ENCODE peak calls at places on chromosomes 11 and 22, in ten cellular contexts. One of them, this sample, is unnamed.

GRCh38 chr11:82680252-82680651 is 53.4 kb downstream of the FAM181B start:
- DNase-seq in cardiac fibroblast: no peak
- DNase-seq in nucleus accumbens: no peak
- DNase-seq in HT-29: peak
- DNase-seq in SHP77: no peak
- DNase-seq in HCT116: no peak
- DNase-seq in kidney epithelial cell: no peak
- DNase-seq in hepatic stellate cell: no peak
- DNase-seq in OCI-M1: peak
- DNase-seq in activated CD8-positive, alpha-beta memory T cell treated with anti-CD3 and anti-CD28 coated beads, Interleukin-2, amount 50 U/mL, for 4 hours: no peak
- DNase-seq in this sample: no peak

GRCh38 chr22:49768961-49769690 is 58.5 kb downstream of the BRD1 start:
- DNase-seq in cardiac fibroblast: peak
- DNase-seq in hepatic stellate cell: peak
- DNase-seq in nucleus accumbens: no peak
- DNase-seq in kidney epithelial cell: no peak
- DNase-seq in SHP77: peak
- DNase-seq in HT-29: no peak
- DNase-seq in HCT116: no peak
- DNase-seq in OCI-M1: no peak
- DNase-seq in activated CD8-positive, alpha-beta memory T cell treated with anti-CD3 and anti-CD28 coated beads, Interleukin-2, amount 50 U/mL, for 4 hours: peak
- DNase-seq in this sample: no peak

GRCh38 chr11:78168539-78169477 is 19.6 kb downstream of the KCTD21 start:
- DNase-seq in HCT116: no peak
- DNase-seq in HT-29: no peak
- DNase-seq in SHP77: no peak
- DNase-seq in kidney epithelial cell: no peak
- DNase-seq in cardiac fibroblast: peak
- DNase-seq in OCI-M1: no peak
- DNase-seq in nucleus accumbens: no peak
- DNase-seq in hepatic stellate cell: peak
- DNase-seq in activated CD8-positive, alpha-beta memory T cell treated with anti-CD3 and anti-CD28 coated beads, Interleukin-2, amount 50 U/mL, for 4 hours: no peak
- DNase-seq in this sample: peak

GRCh38 chr11:121508449-121508848 is 55.7 kb upstream of the SORL1-AS1 start:
- DNase-seq in activated CD8-positive, alpha-beta memory T cell treated with anti-CD3 and anti-CD28 coated beads, Interleukin-2, amount 50 U/mL, for 4 hours: no peak
- DNase-seq in cardiac fibroblast: no peak
- DNase-seq in kidney epithelial cell: no peak
- DNase-seq in HT-29: no peak
- DNase-seq in HCT116: no peak
- DNase-seq in nucleus accumbens: no peak
- DNase-seq in hepatic stellate cell: no peak
- DNase-seq in SHP77: no peak
- DNase-seq in OCI-M1: no peak
- DNase-seq in this sample: no peak

GRCh38 chr22:27754247-27754887 is 47.2 kb downstream of the MN1 start:
- DNase-seq in hepatic stellate cell: no peak
- DNase-seq in OCI-M1: no peak
- DNase-seq in nucleus accumbens: no peak
- DNase-seq in SHP77: no peak
- DNase-seq in kidney epithelial cell: no peak
- DNase-seq in cardiac fibroblast: no peak
- DNase-seq in HT-29: no peak
- DNase-seq in activated CD8-positive, alpha-beta memory T cell treated with anti-CD3 and anti-CD28 coated beads, Interleukin-2, amount 50 U/mL, for 4 hours: no peak
- DNase-seq in HCT116: no peak
- DNase-seq in this sample: no peak

GRCh38 chr11:12692238-12693074 is 18.2 kb downstream of the TEAD1 start:
- DNase-seq in hepatic stellate cell: no peak
- DNase-seq in HCT116: peak
- DNase-seq in cardiac fibroblast: peak
- DNase-seq in SHP77: peak
- DNase-seq in activated CD8-positive, alpha-beta memory T cell treated with anti-CD3 and anti-CD28 coated beads, Interleukin-2, amount 50 U/mL, for 4 hours: no peak
- DNase-seq in nucleus accumbens: no peak
- DNase-seq in OCI-M1: no peak
- DNase-seq in HT-29: peak
- DNase-seq in kidney epithelial cell: peak
- DNase-seq in this sample: peak

GRCh38 chr11:66685276-66686099 is 7.8 kb upstream of the RBM4B start:
- DNase-seq in OCI-M1: no peak
- DNase-seq in HCT116: no peak
- DNase-seq in HT-29: no peak
- DNase-seq in SHP77: peak
- DNase-seq in hepatic stellate cell: no peak
- DNase-seq in kidney epithelial cell: no peak
- DNase-seq in activated CD8-positive, alpha-beta memory T cell treated with anti-CD3 and anti-CD28 coated beads, Interleukin-2, amount 50 U/mL, for 4 hours: no peak
- DNase-seq in nucleus accumbens: no peak
- DNase-seq in cardiac fibroblast: no peak
- DNase-seq in this sample: no peak

GRCh38 chr11:69150175-69150574 is 5.6 kb upstream of the SMIM38 start:
- DNase-seq in cardiac fibroblast: no peak
- DNase-seq in nucleus accumbens: no peak
- DNase-seq in activated CD8-positive, alpha-beta memory T cell treated with anti-CD3 and anti-CD28 coated beads, Interleukin-2, amount 50 U/mL, for 4 hours: no peak
- DNase-seq in kidney epithelial cell: no peak
- DNase-seq in HCT116: no peak
- DNase-seq in hepatic stellate cell: no peak
- DNase-seq in SHP77: no peak
- DNase-seq in OCI-M1: no peak
- DNase-seq in HT-29: no peak
- DNase-seq in this sample: no peak

GRCh38 chr22:45771057-45771456 is 99.4 kb downstream of the ATXN10 start:
- DNase-seq in HCT116: no peak
- DNase-seq in activated CD8-positive, alpha-beta memory T cell treated with anti-CD3 and anti-CD28 coated beads, Interleukin-2, amount 50 U/mL, for 4 hours: no peak
- DNase-seq in OCI-M1: no peak
- DNase-seq in SHP77: no peak
- DNase-seq in hepatic stellate cell: no peak
- DNase-seq in HT-29: no peak
- DNase-seq in kidney epithelial cell: no peak
- DNase-seq in cardiac fibroblast: no peak
- DNase-seq in nucleus accumbens: no peak
- DNase-seq in this sample: no peak

GRCh38 chr11:56521955-56522354 is 21.1 kb downstream of the OR5M11 start:
- DNase-seq in HT-29: peak
- DNase-seq in kidney epithelial cell: no peak
- DNase-seq in nucleus accumbens: no peak
- DNase-seq in cardiac fibroblast: peak
- DNase-seq in SHP77: no peak
- DNase-seq in OCI-M1: peak
- DNase-seq in hepatic stellate cell: no peak
- DNase-seq in activated CD8-positive, alpha-beta memory T cell treated with anti-CD3 and anti-CD28 coated beads, Interleukin-2, amount 50 U/mL, for 4 hours: no peak
- DNase-seq in HCT116: no peak
- DNase-seq in this sample: no peak

GRCh38 chr11:5226732-5227327 is at the start of gene HBB:
- DNase-seq in activated CD8-positive, alpha-beta memory T cell treated with anti-CD3 and anti-CD28 coated beads, Interleukin-2, amount 50 U/mL, for 4 hours: no peak
- DNase-seq in hepatic stellate cell: no peak
- DNase-seq in kidney epithelial cell: no peak
- DNase-seq in HCT116: no peak
- DNase-seq in nucleus accumbens: no peak
- DNase-seq in OCI-M1: no peak
- DNase-seq in SHP77: no peak
- DNase-seq in cardiac fibroblast: no peak
- DNase-seq in HT-29: no peak
- DNase-seq in this sample: no peak

GRCh38 chr11:118998822-118999221 is 884 bp downstream of the CENATAC start:
- DNase-seq in HT-29: peak
- DNase-seq in hepatic stellate cell: peak
- DNase-seq in HCT116: peak
- DNase-seq in OCI-M1: no peak
- DNase-seq in nucleus accumbens: no peak
- DNase-seq in activated CD8-positive, alpha-beta memory T cell treated with anti-CD3 and anti-CD28 coated beads, Interleukin-2, amount 50 U/mL, for 4 hours: no peak
- DNase-seq in SHP77: no peak
- DNase-seq in cardiac fibroblast: peak
- DNase-seq in kidney epithelial cell: peak
- DNase-seq in this sample: peak

GRCh38 chr11:68471360-68472340 is 11.1 kb downstream of the PPP6R3 start:
- DNase-seq in kidney epithelial cell: peak
- DNase-seq in nucleus accumbens: no peak
- DNase-seq in OCI-M1: peak
- DNase-seq in HT-29: no peak
- DNase-seq in cardiac fibroblast: peak
- DNase-seq in hepatic stellate cell: no peak
- DNase-seq in activated CD8-positive, alpha-beta memory T cell treated with anti-CD3 and anti-CD28 coated beads, Interleukin-2, amount 50 U/mL, for 4 hours: no peak
- DNase-seq in HCT116: no peak
- DNase-seq in SHP77: no peak
- DNase-seq in this sample: no peak

GRCh38 chr22:43289976-43290663 is 53.1 kb downstream of the SCUBE1 start:
- DNase-seq in activated CD8-positive, alpha-beta memory T cell treated with anti-CD3 and anti-CD28 coated beads, Interleukin-2, amount 50 U/mL, for 4 hours: no peak
- DNase-seq in cardiac fibroblast: peak
- DNase-seq in kidney epithelial cell: no peak
- DNase-seq in OCI-M1: no peak
- DNase-seq in nucleus accumbens: no peak
- DNase-seq in HT-29: no peak
- DNase-seq in HCT116: no peak
- DNase-seq in SHP77: peak
- DNase-seq in hepatic stellate cell: no peak
- DNase-seq in this sample: peak

GRCh38 chr22:19686946-19687345 is 27.4 kb upstream of the SEPTIN5 start:
- DNase-seq in kidney epithelial cell: no peak
- DNase-seq in activated CD8-positive, alpha-beta memory T cell treated with anti-CD3 and anti-CD28 coated beads, Interleukin-2, amount 50 U/mL, for 4 hours: no peak
- DNase-seq in SHP77: no peak
- DNase-seq in hepatic stellate cell: no peak
- DNase-seq in HCT116: no peak
- DNase-seq in nucleus accumbens: no peak
- DNase-seq in OCI-M1: no peak
- DNase-seq in cardiac fibroblast: no peak
- DNase-seq in HT-29: no peak
- DNase-seq in this sample: no peak

GRCh38 chr11:109730669-109731068 is 308.7 kb downstream of the C11orf87 start:
- DNase-seq in SHP77: no peak
- DNase-seq in cardiac fibroblast: no peak
- DNase-seq in HCT116: no peak
- DNase-seq in nucleus accumbens: no peak
- DNase-seq in hepatic stellate cell: no peak
- DNase-seq in HT-29: no peak
- DNase-seq in kidney epithelial cell: no peak
- DNase-seq in OCI-M1: no peak
- DNase-seq in activated CD8-positive, alpha-beta memory T cell treated with anti-CD3 and anti-CD28 coated beads, Interleukin-2, amount 50 U/mL, for 4 hours: no peak
- DNase-seq in this sample: no peak

GRCh38 chr11:41206388-41206787 is 253.1 kb downstream of the LRRC4C start:
- DNase-seq in cardiac fibroblast: no peak
- DNase-seq in SHP77: no peak
- DNase-seq in nucleus accumbens: no peak
- DNase-seq in OCI-M1: no peak
- DNase-seq in kidney epithelial cell: no peak
- DNase-seq in HCT116: no peak
- DNase-seq in HT-29: no peak
- DNase-seq in hepatic stellate cell: no peak
- DNase-seq in activated CD8-positive, alpha-beta memory T cell treated with anti-CD3 and anti-CD28 coated beads, Interleukin-2, amount 50 U/mL, for 4 hours: no peak
- DNase-seq in this sample: no peak

GRCh38 chr11:57476223-57476882 is 16.0 kb downstream of the RTN4RL2 start:
- DNase-seq in activated CD8-positive, alpha-beta memory T cell treated with anti-CD3 and anti-CD28 coated beads, Interleukin-2, amount 50 U/mL, for 4 hours: peak
- DNase-seq in hepatic stellate cell: no peak
- DNase-seq in nucleus accumbens: no peak
- DNase-seq in HCT116: no peak
- DNase-seq in kidney epithelial cell: no peak
- DNase-seq in SHP77: no peak
- DNase-seq in OCI-M1: no peak
- DNase-seq in HT-29: peak
- DNase-seq in cardiac fibroblast: no peak
- DNase-seq in this sample: peak

GRCh38 chr11:46666516-46666915 is 33.9 kb downstream of the ARHGAP1 start:
- DNase-seq in HT-29: no peak
- DNase-seq in cardiac fibroblast: peak
- DNase-seq in hepatic stellate cell: no peak
- DNase-seq in SHP77: no peak
- DNase-seq in nucleus accumbens: no peak
- DNase-seq in kidney epithelial cell: no peak
- DNase-seq in HCT116: no peak
- DNase-seq in OCI-M1: no peak
- DNase-seq in activated CD8-positive, alpha-beta memory T cell treated with anti-CD3 and anti-CD28 coated beads, Interleukin-2, amount 50 U/mL, for 4 hours: no peak
- DNase-seq in this sample: no peak

GRCh38 chr11:128552783-128553661 is 34.3 kb downstream of the ETS1 start:
- DNase-seq in activated CD8-positive, alpha-beta memory T cell treated with anti-CD3 and anti-CD28 coated beads, Interleukin-2, amount 50 U/mL, for 4 hours: no peak
- DNase-seq in hepatic stellate cell: peak
- DNase-seq in HT-29: no peak
- DNase-seq in OCI-M1: no peak
- DNase-seq in nucleus accumbens: peak
- DNase-seq in kidney epithelial cell: peak
- DNase-seq in cardiac fibroblast: peak
- DNase-seq in SHP77: no peak
- DNase-seq in HCT116: no peak
- DNase-seq in this sample: peak

GRCh38 chr22:19194751-19195536 is 16.4 kb upstream of the SLC25A1 start:
- DNase-seq in SHP77: no peak
- DNase-seq in activated CD8-positive, alpha-beta memory T cell treated with anti-CD3 and anti-CD28 coated beads, Interleukin-2, amount 50 U/mL, for 4 hours: no peak
- DNase-seq in hepatic stellate cell: no peak
- DNase-seq in kidney epithelial cell: no peak
- DNase-seq in HT-29: no peak
- DNase-seq in HCT116: no peak
- DNase-seq in nucleus accumbens: no peak
- DNase-seq in cardiac fibroblast: no peak
- DNase-seq in OCI-M1: no peak
- DNase-seq in this sample: no peak

GRCh38 chr22:31829505-31829904 is 75.7 kb downstream of the DEPDC5 start:
- DNase-seq in cardiac fibroblast: peak
- DNase-seq in SHP77: peak
- DNase-seq in kidney epithelial cell: peak
- DNase-seq in activated CD8-positive, alpha-beta memory T cell treated with anti-CD3 and anti-CD28 coated beads, Interleukin-2, amount 50 U/mL, for 4 hours: peak
- DNase-seq in OCI-M1: peak
- DNase-seq in HCT116: peak
- DNase-seq in HT-29: no peak
- DNase-seq in nucleus accumbens: peak
- DNase-seq in hepatic stellate cell: peak
- DNase-seq in this sample: peak

GRCh38 chr11:119909077-119909476 is 180.1 kb upstream of the NECTIN1 start:
- DNase-seq in nucleus accumbens: no peak
- DNase-seq in SHP77: no peak
- DNase-seq in hepatic stellate cell: no peak
- DNase-seq in cardiac fibroblast: no peak
- DNase-seq in OCI-M1: no peak
- DNase-seq in HT-29: no peak
- DNase-seq in activated CD8-positive, alpha-beta memory T cell treated with anti-CD3 and anti-CD28 coated beads, Interleukin-2, amount 50 U/mL, for 4 hours: no peak
- DNase-seq in HCT116: no peak
- DNase-seq in kidney epithelial cell: no peak
- DNase-seq in this sample: no peak

GRCh38 chr11:66976925-66977324 is 1.8 kb downstream of the C11orf86 start:
- DNase-seq in HT-29: no peak
- DNase-seq in SHP77: no peak
- DNase-seq in nucleus accumbens: no peak
- DNase-seq in cardiac fibroblast: no peak
- DNase-seq in activated CD8-positive, alpha-beta memory T cell treated with anti-CD3 and anti-CD28 coated beads, Interleukin-2, amount 50 U/mL, for 4 hours: no peak
- DNase-seq in kidney epithelial cell: no peak
- DNase-seq in hepatic stellate cell: no peak
- DNase-seq in HCT116: no peak
- DNase-seq in OCI-M1: no peak
- DNase-seq in this sample: no peak

GRCh38 chr11:6237271-6237670 is 1.6 kb upstream of the CNGA4 start:
- DNase-seq in HT-29: no peak
- DNase-seq in HCT116: no peak
- DNase-seq in OCI-M1: no peak
- DNase-seq in kidney epithelial cell: no peak
- DNase-seq in nucleus accumbens: no peak
- DNase-seq in activated CD8-positive, alpha-beta memory T cell treated with anti-CD3 and anti-CD28 coated beads, Interleukin-2, amount 50 U/mL, for 4 hours: no peak
- DNase-seq in SHP77: no peak
- DNase-seq in hepatic stellate cell: no peak
- DNase-seq in cardiac fibroblast: no peak
- DNase-seq in this sample: no peak

GRCh38 chr11:64232182-64233018 is 2.0 kb upstream of the VEGFB start:
- DNase-seq in hepatic stellate cell: no peak
- DNase-seq in kidney epithelial cell: no peak
- DNase-seq in OCI-M1: no peak
- DNase-seq in HCT116: no peak
- DNase-seq in HT-29: no peak
- DNase-seq in cardiac fibroblast: no peak
- DNase-seq in activated CD8-positive, alpha-beta memory T cell treated with anti-CD3 and anti-CD28 coated beads, Interleukin-2, amount 50 U/mL, for 4 hours: no peak
- DNase-seq in SHP77: no peak
- DNase-seq in nucleus accumbens: no peak
- DNase-seq in this sample: no peak

GRCh38 chr22:27378343-27378800 is 423.2 kb downstream of the MN1 start:
- DNase-seq in HT-29: no peak
- DNase-seq in kidney epithelial cell: no peak
- DNase-seq in cardiac fibroblast: no peak
- DNase-seq in hepatic stellate cell: no peak
- DNase-seq in activated CD8-positive, alpha-beta memory T cell treated with anti-CD3 and anti-CD28 coated beads, Interleukin-2, amount 50 U/mL, for 4 hours: no peak
- DNase-seq in nucleus accumbens: no peak
- DNase-seq in HCT116: no peak
- DNase-seq in SHP77: no peak
- DNase-seq in OCI-M1: no peak
- DNase-seq in this sample: no peak

GRCh38 chr11:119489087-119489486 is 66.1 kb upstream of the THY1 start:
- DNase-seq in cardiac fibroblast: no peak
- DNase-seq in nucleus accumbens: no peak
- DNase-seq in kidney epithelial cell: no peak
- DNase-seq in hepatic stellate cell: no peak
- DNase-seq in OCI-M1: no peak
- DNase-seq in HCT116: no peak
- DNase-seq in HT-29: no peak
- DNase-seq in activated CD8-positive, alpha-beta memory T cell treated with anti-CD3 and anti-CD28 coated beads, Interleukin-2, amount 50 U/mL, for 4 hours: no peak
- DNase-seq in SHP77: no peak
- DNase-seq in this sample: no peak

This sample was measured in adipocyte.